ENCODE peak calls at places on chromosomes 4 and X, in five cellular contexts. One of them, this sample, is unnamed.

GRCh38 chr4:140790171-140790570 is 34.0 kb upstream of the TBC1D9 start:
- DNase-seq in DND-41: no peak
- DNase-seq in fibroblast of lung: peak
- DNase-seq in GM23248: no peak
- DNase-seq in OCI-LY7: no peak
- DNase-seq in this sample: no peak

GRCh38 chrX:20857746-20858145 is 516.5 kb upstream of the CNKSR2 start:
- DNase-seq in fibroblast of lung: no peak
- DNase-seq in GM23248: peak
- DNase-seq in DND-41: no peak
- DNase-seq in OCI-LY7: no peak
- DNase-seq in this sample: no peak

GRCh38 chrX:142156567-142156966 is 48.5 kb downstream of the MAGEC2 start:
- DNase-seq in GM23248: no peak
- DNase-seq in OCI-LY7: no peak
- DNase-seq in fibroblast of lung: no peak
- DNase-seq in DND-41: no peak
- DNase-seq in this sample: no peak

GRCh38 chr4:82562553-82562854 is 716 bp upstream of the TMEM150C start:
- DNase-seq in DND-41: no peak
- DNase-seq in GM23248: no peak
- DNase-seq in OCI-LY7: no peak
- DNase-seq in fibroblast of lung: no peak
- DNase-seq in this sample: no peak

GRCh38 chrX:104270916-104271512 is 16.3 kb upstream of the ESX1 start:
- DNase-seq in fibroblast of lung: peak
- DNase-seq in GM23248: peak
- DNase-seq in DND-41: peak
- DNase-seq in OCI-LY7: peak
- DNase-seq in this sample: peak

GRCh38 chr4:183132081-183132480 is 33.0 kb downstream of the WWC2 start:
- DNase-seq in OCI-LY7: no peak
- DNase-seq in fibroblast of lung: no peak
- DNase-seq in DND-41: no peak
- DNase-seq in GM23248: no peak
- DNase-seq in this sample: no peak

GRCh38 chrX:124931241-124931640 is 388.4 kb upstream of the TEX13C start:
- DNase-seq in OCI-LY7: no peak
- DNase-seq in GM23248: no peak
- DNase-seq in DND-41: no peak
- DNase-seq in fibroblast of lung: no peak
- DNase-seq in this sample: no peak

GRCh38 chr4:26028793-26029511 is 114.9 kb downstream of the SMIM20 start:
- DNase-seq in fibroblast of lung: peak
- DNase-seq in OCI-LY7: no peak
- DNase-seq in GM23248: peak
- DNase-seq in DND-41: no peak
- DNase-seq in this sample: peak

GRCh38 chr4:153083447-153083921 is 120.8 kb upstream of the TRIM2 start:
- DNase-seq in GM23248: peak
- DNase-seq in DND-41: peak
- DNase-seq in fibroblast of lung: peak
- DNase-seq in OCI-LY7: peak
- DNase-seq in this sample: peak

GRCh38 chr4:140363558-140363957 is 9.9 kb upstream of the SCOC start:
- DNase-seq in DND-41: no peak
- DNase-seq in fibroblast of lung: no peak
- DNase-seq in GM23248: no peak
- DNase-seq in OCI-LY7: no peak
- DNase-seq in this sample: no peak

GRCh38 chr4:1714303-1715001 is 2.3 kb upstream of the SLBP start:
- DNase-seq in DND-41: no peak
- DNase-seq in OCI-LY7: peak
- DNase-seq in GM23248: peak
- DNase-seq in fibroblast of lung: no peak
- DNase-seq in this sample: no peak
- H3K4me2 ChIP-seq in DND-41: peak
- H3K4me2 ChIP-seq in OCI-LY7: peak
- H3K4me2 ChIP-seq in GM23248: no peak
- H3K4me2 ChIP-seq in fibroblast of lung: no peak
- H3K4me2 ChIP-seq in this sample: no peak

GRCh38 chrX:73728518-73729023 is 165.6 kb downstream of the CHIC1 start:
- DNase-seq in fibroblast of lung: no peak
- DNase-seq in OCI-LY7: no peak
- DNase-seq in GM23248: no peak
- DNase-seq in DND-41: no peak
- DNase-seq in this sample: no peak
- H3K4me2 ChIP-seq in fibroblast of lung: no peak
- H3K4me2 ChIP-seq in OCI-LY7: no peak
- H3K4me2 ChIP-seq in GM23248: no peak
- H3K4me2 ChIP-seq in DND-41: no peak
- H3K4me2 ChIP-seq in this sample: no peak

DNA sequence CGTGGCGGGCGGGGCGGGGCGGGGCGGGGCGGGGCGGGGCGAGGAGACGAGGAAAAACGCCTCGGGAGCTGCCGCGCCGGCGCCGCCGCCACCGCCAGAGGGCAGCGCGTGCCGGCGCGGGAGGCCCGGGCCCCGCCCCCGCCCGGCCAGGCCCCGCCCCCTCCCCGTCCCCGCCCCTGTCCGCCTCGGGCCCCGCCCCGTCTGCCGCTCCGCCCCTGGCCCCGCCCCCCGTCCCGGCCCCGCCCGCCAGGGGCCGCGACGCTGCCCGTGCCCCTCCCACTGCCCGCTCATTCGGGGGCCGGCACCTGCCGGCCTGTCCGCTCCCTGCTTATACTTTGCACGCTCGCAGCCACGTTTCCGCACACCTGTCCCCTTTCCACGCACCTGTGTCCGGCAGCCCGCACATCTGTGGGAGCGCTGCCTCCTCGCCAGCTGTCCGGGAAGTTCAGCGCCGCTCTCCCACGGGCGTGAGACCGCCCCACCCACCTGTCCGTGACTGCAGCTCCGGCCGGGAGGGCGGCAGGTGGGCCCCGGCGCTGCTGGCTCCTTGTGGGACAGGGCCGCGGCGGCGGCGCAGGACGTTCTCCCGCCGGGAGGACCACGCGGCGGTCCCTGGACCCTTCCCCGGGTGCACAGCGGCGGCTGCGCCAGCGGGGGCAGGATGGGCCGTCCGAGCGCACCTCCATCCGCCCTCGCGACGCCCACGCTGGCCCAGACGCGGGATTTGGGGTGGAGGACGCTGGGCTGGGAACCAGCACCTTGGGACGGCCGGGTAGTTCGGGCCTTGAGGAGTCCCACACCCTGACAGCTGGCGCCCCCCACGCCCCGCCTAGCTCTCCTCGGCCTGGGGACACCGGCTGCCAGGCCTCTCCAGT is 1.5 kb upstream of the FGFRL1 start:
- DNase-seq in fibroblast of lung: peak
- DNase-seq in OCI-LY7: peak
- DNase-seq in GM23248: peak
- DNase-seq in DND-41: no peak
- DNase-seq in this sample: peak
- H3K4me2 ChIP-seq in fibroblast of lung: peak
- H3K4me2 ChIP-seq in OCI-LY7: peak
- H3K4me2 ChIP-seq in GM23248: peak
- H3K4me2 ChIP-seq in DND-41: no peak
- H3K4me2 ChIP-seq in this sample: peak

DNA sequence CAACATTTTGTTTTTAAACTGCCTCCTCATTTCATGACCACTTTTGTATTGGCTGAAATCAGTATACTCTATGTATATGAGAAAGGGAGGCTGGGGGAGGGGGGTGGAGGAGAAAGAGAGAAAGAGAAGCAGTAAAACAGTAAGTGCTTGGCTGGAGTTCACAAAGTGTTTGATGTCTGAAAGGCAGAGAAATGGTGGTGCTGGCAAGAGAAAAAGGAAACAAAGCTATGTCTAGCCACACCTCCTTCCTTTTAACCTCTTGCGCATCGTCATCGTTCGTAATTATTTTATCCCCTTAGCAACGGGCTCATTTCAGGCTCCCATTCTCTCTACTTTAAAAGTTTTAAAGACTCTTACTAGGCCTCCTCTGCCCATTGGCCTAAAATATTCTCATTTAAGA is 25.6 kb downstream of the RPA4 start:
- DNase-seq in DND-41: no peak
- DNase-seq in OCI-LY7: no peak
- DNase-seq in fibroblast of lung: peak
- DNase-seq in GM23248: no peak
- DNase-seq in this sample: peak
- H3K4me2 ChIP-seq in DND-41: no peak
- H3K4me2 ChIP-seq in OCI-LY7: no peak
- H3K4me2 ChIP-seq in fibroblast of lung: peak
- H3K4me2 ChIP-seq in GM23248: no peak
- H3K4me2 ChIP-seq in this sample: peak